ENCODE peak calls at places on chromosome 21, in five cellular contexts. F is K562, Z is GM12878, N is HCT116, I is HepG2. L is an unnamed sample.

GRCh38 chr21:30340714-30341573 is 3.5 kb upstream of the KRTAP27-1 start:
- DNase-seq in F (peak), Z (no peak), N (peak), I (peak), L (peak)

GRCh38 chr21:23402929-23403520 is 2204.3 kb downstream of the MRPL39 start:
- DNase-seq in F (no peak), Z (no peak), N (no peak), I (no peak), L (peak)

GRCh38 chr21:14559144-14559543 is 13.0 kb upstream of the SAMSN1 start:
- DNase-seq in F (no peak), Z (no peak), N (no peak), I (no peak), L (no peak)

GRCh38 chr21:31566611-31567010 is 92.9 kb upstream of the SOD1 start:
- DNase-seq in F (no peak), Z (no peak), N (no peak), I (no peak), L (no peak)

GRCh38 chr21:34846214-34846575 is 177.4 kb downstream of the CLIC6 start:
- DNase-seq in F (no peak), Z (no peak), N (no peak), I (no peak), L (no peak)

GRCh38 chr21:26800455-26801454 is 44.5 kb downstream of the ADAMTS1 start:
- DNase-seq in F (no peak), Z (no peak), N (no peak), I (no peak), L (no peak)

GRCh38 chr21:38688068-38688467 is 117.7 kb upstream of the ETS2 start:
- DNase-seq in F (no peak), Z (no peak), N (no peak), I (no peak), L (no peak)

GRCh38 chr21:31343680-31344480 is at the start of gene TIAM1:
- DNase-seq in F (no peak), Z (no peak), N (no peak), I (no peak), L (peak)

GRCh38 chr21:25578070-25578961 is 29.0 kb downstream of the MRPL39 start:
- DNase-seq in F (no peak), Z (peak), N (no peak), I (peak), L (no peak)

GRCh38 chr21:43971201-43971991 is 40.7 kb upstream of the TRAPPC10 start:
- DNase-seq in F (no peak), Z (no peak), N (no peak), I (no peak), L (no peak)

GRCh38 chr21:22575165-22575584 is 1577.0 kb downstream of the NCAM2 start:
- DNase-seq in F (peak), Z (no peak), N (no peak), I (no peak), L (peak)

GRCh38 chr21:44306926-44307687 is 7.3 kb downstream of the PFKL start:
- DNase-seq in F (no peak), Z (no peak), N (no peak), I (no peak), L (no peak)

GRCh38 chr21:18026359-18026758 is 207.2 kb upstream of the C21orf91 start:
- DNase-seq in F (no peak), Z (no peak), N (no peak), I (no peak), L (no peak)

DNA sequence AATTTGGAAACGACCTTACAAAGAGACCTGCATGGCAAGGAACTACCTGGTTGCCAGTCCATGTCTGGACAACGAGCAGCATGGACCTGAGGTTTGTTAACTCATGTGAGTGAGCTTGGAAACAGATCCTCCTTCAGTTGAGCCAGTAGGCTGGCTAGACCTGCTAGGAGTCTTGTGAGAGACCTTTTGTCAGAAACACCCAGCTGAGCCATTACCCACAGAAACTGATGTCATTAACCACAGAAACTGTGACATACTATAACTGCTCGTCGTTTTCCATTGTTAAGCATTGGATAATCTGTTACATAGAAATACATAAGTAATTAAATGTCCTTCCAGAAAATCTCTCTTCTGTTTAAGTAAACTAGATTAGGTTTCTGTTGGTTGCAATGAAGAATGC is 211.1 kb upstream of the C21orf91 start:
- DNase-seq in F (no peak), Z (no peak), N (no peak), I (no peak), L (no peak)
- TF ChIP-seq MAX in F (no peak), Z (no peak), N (no peak), I (no peak), L (no peak)

GRCh38 chr21:42567181-42567560 is 53.5 kb downstream of the SLC37A1 start:
- DNase-seq in F (no peak), Z (no peak), N (no peak), I (no peak), L (no peak)

GRCh38 chr21:42567861-42568260 is 54.2 kb downstream of the SLC37A1 start:
- DNase-seq in F (no peak), Z (no peak), N (no peak), I (no peak), L (no peak)

GRCh38 chr21:42568834-42569731 is 55.4 kb downstream of the SLC37A1 start:
- DNase-seq in F (no peak), Z (no peak), N (no peak), I (no peak), L (no peak)

GRCh38 chr21:42569732-42570301 is 56.2 kb downstream of the SLC37A1 start:
- DNase-seq in F (no peak), Z (no peak), N (no peak), I (no peak), L (no peak)

GRCh38 chr21:42568377-42568776 is 54.7 kb downstream of the SLC37A1 start:
- DNase-seq in F (no peak), Z (no peak), N (no peak), I (no peak), L (no peak)
- TF ChIP-seq ZBTB33 in F (no peak), Z (no peak), N (no peak), I (no peak), L (no peak)

DNA sequence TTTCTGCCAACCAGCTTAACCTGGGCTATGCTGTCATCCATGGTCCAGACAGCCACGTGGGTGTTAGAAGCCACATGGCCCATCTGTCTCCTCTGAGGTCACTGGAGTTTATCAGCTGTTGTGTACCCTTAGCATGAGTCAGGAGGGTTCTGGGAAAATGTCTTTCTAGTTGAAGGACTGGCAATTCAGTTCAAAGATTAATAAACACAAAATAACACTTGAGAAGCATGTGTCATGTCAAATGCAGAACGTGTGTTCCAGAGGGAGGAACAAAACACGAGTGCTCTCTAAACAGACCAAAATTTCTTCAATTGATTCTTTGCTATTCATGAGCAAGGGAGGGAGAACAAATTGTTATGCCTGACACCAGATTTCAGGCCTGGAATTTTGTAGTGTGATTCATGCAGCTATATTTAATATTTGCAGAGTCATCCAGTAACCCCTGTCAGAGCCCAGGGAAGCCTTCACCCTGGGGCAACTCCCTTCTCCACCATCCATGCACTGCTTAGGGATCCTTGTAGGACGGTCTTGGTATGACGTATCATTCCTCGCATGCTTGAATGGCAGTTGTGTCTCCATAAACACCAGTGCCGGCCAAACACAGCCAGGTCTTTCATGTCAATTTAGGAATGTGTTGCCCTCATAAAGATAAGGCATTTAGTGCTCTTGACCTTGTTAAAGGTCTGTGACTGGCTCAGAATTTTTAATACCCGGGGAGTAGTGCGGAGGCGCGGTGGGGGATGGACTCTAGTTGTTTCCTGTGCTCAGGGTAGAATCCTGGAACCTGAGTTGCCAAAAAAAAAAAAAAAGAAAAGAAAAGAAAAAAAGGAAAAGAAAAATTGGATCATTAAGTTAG is 27.7 kb upstream of the DYRK1A start:
- DNase-seq in F (peak), Z (no peak), N (peak), I (peak), L (peak)
- H3K4me2 ChIP-seq in F (peak), Z (no peak), N (peak), I (peak), L (peak)

DNA sequence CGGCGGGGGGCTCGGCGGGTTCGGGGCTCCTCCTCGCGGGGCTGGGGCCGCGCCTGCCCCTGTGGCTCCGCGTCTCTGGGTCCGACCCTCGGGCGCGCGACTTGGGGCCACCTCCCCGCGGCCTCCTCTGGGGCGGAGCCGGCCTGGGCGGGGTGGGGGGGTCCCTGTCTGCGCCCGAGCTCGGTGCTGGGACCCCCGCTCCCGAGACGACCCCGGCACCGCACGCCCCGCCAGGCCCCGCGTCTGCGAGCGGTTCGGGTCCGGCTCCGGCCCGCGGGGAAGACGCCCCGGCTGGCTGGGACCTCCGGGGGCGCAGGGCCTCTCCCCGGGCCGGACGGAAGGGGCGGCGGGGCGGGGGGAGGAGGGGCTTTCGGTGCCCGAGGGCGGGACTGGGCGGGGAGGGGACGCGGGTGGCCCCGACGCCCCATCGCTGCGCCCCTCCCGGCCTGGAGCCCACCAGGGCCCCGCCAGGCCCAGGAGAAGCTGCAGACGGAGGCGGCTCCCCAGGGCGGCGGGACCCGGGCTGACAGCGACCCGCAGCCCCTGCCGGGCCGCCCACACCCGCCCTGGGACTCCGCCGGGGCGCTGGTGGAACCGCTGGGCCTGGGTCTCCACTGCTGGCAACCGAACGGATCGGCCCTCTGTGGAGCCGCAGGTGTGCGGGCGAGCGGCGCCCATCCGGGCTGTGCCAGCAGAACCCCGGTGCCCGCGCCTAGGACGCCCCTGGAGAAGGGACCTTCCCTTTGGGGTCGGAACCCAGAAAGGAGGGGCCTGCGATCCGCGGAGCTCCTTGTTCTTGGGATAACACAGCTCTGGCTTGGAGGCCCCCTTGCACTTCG is 610 bp downstream of the COL6A2 start:
- DNase-seq in F (peak), Z (no peak), N (no peak), I (no peak), L (peak)
- TF ChIP-seq MAX in F (no peak), Z (no peak), N (no peak), I (no peak), L (no peak)

DNA sequence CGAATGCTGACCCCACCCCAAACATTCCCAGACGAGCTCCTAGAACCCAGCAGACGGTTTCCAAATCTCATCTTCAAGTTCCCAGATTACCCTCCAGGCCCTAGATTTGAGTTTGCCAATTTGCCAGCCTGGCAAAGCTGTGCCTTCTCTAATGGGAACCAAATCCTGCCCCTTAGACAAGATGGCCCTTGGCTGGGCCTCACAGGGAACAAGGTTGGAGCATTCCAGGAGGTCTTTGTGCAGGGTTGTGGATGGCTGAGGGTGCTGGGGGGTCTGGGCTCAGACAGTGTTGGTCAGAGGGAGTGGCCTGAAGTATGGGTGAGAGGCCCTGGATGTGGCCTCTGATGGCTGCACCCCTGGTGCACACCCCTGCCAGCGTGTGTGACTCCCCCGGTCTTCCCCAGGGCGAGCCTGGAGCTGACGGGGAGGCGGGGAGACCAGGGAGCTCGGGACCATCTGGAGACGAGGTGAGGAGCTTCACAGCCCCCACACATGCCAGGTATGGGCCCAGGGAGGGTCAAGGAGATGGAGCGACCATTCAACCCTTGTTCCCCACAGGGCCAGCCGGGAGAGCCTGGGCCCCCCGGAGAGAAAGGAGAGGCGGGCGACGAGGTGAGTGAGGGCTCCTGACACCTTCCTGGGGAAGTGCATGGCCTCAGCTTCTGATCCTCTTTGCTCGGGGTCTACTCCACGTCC is 10.2 kb downstream of the COL6A1 start:
- DNase-seq in F (no peak), Z (no peak), N (no peak), I (no peak), L (no peak)
- TF ChIP-seq ZBTB33 in F (no peak), Z (no peak), N (no peak), I (no peak), L (no peak)

DNA sequence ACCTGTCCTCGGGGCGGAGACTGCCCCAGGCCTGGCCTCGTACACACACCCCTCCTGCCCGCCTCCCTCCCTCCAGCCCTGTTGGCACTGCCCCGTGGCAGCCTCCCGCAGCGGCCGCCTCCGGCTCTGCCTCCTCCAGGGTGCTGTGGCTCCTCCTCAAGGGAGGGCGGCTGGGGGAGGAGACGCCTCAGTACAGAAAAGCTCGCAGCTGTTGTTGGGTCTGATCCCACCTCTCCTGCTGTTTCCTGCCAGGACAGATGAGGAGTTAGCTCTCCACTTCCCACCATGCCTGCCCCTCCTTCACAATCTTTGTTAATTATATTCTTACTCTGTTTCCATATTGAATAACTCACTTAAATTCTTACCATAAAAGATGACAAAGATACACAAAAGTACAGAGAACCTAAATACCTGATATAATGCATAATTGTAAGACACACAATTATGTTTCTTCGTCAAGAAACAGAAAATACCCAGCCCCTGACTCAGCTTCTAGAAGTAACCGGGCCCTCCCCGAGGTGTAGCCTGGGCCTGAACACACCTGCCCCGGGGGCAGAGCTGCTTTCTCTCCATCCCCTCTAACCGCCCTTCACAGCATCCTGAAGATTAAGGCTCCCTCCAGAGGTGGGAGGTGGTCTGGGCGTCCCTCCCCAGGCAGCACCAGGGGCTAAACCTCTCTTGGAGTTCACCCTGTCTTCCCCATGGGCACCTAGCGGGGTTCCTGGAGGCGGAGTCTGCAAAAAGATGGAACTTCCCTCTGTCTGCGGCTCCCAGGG is 30.6 kb upstream of the COL6A1 start:
- DNase-seq in F (no peak), Z (no peak), N (peak), I (no peak), L (peak)
- H3K4me2 ChIP-seq in F (no peak), Z (no peak), N (peak), I (no peak), L (no peak)

DNA sequence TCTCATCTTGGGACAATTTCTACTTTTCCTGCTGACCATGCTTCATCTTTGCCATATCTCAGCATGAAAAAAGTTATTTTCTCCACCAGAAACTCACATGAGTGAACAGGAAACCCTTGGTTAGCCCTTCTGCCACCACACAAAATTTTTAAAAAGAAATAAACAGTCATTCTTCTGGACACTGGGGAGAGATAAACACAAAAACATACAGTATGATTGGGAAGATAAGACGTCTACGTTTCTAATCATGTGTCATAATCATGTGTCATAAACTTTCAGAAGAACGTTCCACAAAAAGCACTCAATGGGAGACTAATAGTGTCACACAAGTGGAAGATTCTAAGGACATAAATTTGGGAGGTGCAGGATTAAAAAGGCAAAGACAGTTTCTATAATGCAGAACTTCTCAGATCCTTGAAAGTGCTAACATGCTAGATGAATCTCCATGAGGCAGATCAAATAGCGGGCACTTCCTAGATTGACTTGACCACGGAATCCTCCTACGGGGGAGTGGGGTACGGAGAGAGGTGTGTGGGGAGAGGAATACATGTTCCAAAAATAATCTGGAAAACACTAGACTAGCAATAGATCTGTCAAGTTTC is 206.9 kb downstream of the SETD4 start:
- DNase-seq in F (no peak), Z (no peak), N (no peak), I (no peak), L (no peak)
- TF ChIP-seq MAX in F (no peak), Z (no peak), N (no peak), I (no peak), L (no peak)

DNA sequence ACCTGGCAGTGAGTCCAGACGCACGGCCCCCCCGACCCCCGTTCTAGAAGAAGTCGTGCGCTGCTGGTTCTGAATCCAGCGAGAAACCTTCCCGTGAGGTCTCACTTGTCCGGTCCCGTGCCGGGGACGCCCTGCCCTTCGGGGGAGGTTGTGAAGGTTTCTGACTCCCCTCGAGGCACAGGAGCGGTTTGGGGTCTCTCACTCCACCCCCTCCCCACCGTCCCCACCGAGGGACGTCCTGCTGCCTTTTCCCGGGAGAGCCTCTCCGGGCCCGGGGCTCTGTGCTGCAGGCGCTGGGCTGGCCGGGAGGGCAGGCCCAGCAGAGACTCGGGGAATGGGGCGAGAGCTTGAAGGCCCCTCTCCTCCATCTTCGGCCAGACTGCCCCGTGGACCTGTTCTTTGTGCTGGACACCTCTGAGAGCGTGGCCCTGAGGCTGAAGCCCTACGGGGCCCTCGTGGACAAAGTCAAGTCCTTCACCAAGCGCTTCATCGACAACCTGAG is 737 bp downstream of the COL6A1 start:
- DNase-seq in F (no peak), Z (no peak), N (no peak), I (no peak), L (peak)
- TF ChIP-seq ZBTB33 in F (no peak), Z (no peak), N (no peak), I (no peak), L (no peak)

DNA sequence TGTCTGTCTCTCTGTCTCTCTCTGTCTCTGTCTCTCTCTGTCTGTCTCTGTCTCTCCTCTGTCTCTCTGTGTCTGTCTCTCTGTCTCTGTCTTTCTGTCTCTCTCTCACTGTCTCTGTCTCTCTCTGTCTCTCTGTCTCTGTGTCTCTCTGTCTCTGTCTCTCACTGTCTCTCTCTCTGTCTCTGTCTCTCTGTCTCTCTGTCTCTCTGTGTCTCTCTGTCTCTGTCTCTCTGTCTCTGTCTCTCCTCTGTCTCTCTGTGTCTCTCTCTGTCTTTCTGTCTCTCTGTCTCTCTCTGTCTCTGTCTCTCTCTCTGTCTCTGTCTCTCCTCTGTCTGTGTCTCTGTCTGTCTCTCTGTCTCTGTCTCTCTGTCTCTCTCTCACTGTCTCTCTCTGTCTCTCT is 873 bp upstream of the COL6A1 start:
- DNase-seq in F (no peak), Z (no peak), N (no peak), I (no peak), L (no peak)
- H3K4me2 ChIP-seq in F (peak), Z (no peak), N (peak), I (peak), L (peak)

L was measured in SK-N-SH.